ENCODE peak calls at places on chromosome 13, in five cellular contexts. G is upper lobe of right lung, R is GM23248, J is astrocyte of the spinal cord, Q is colonic mucosa. O is an unnamed sample.

GRCh38 chr13:28744091-28744536 is 25.3 kb upstream of the SLC46A3 start:
- DNase-seq in R (peak; percentile 66), G (no peak), Q (no peak), J (peak; percentile 76), O (no peak)

GRCh38 chr13:49690133-49690989 is 925 bp downstream of the EBPL start:
- DNase-seq in Q (peak; percentile 59), G (no peak), J (peak; percentile 61), R (peak; percentile 58), O (no peak)

GRCh38 chr13:109370486-109370885 is 415.9 kb downstream of the IRS2 start:
- DNase-seq in R (no peak), G (no peak), J (no peak), Q (no peak), O (no peak)

GRCh38 chr13:83941669-83942335 is 59.5 kb upstream of the SLITRK1 start:
- DNase-seq in Q (no peak), G (no peak), J (no peak), R (no peak), O (no peak)

GRCh38 chr13:19607523-19608078 is 25.9 kb upstream of the MPHOSPH8 start:
- DNase-seq in R (no peak), J (no peak), G (no peak), Q (no peak), O (no peak)

GRCh38 chr13:110699148-110700145 is 6.5 kb downstream of the CARS2 start:
- DNase-seq in G (no peak), J (no peak), R (no peak), Q (no peak), O (no peak)

GRCh38 chr13:101552797-101553196 is 100.3 kb downstream of the ITGBL1 start:
- DNase-seq in G (no peak), R (peak; percentile 83), J (peak; percentile 60), Q (no peak), O (no peak)

GRCh38 chr13:24865158-24865557 is 101.2 kb downstream of the RNF17 start:
- DNase-seq in G (no peak), Q (no peak), J (peak; percentile 6), R (peak; percentile 48), O (no peak)

GRCh38 chr13:109465151-109465550 is 321.2 kb downstream of the IRS2 start:
- DNase-seq in R (peak; percentile 20), J (no peak), Q (no peak), G (no peak), O (no peak)

GRCh38 chr13:38223093-38223492 is 126.6 kb upstream of the UFM1 start:
- DNase-seq in Q (no peak), G (no peak), R (peak; percentile 35), J (peak; percentile 36), O (no peak)

GRCh38 chr13:89701913-89702312 is 1645.6 kb upstream of the MIR17HG start:
- DNase-seq in R (no peak), G (no peak), J (no peak), Q (no peak), O (no peak)

GRCh38 chr13:98751397-98752110 is 918 bp downstream of the SLC15A1 start:
- DNase-seq in Q (no peak), R (peak; percentile 74), G (no peak), J (peak; percentile 13), O (no peak)

GRCh38 chr13:90891329-90891728 is 456.2 kb upstream of the MIR17HG start:
- DNase-seq in G (no peak), J (no peak), Q (no peak), R (no peak), O (no peak)

GRCh38 chr13:84445776-84446175 is 563.5 kb upstream of the SLITRK1 start:
- DNase-seq in Q (no peak), J (peak; percentile 25), R (peak; percentile 66), G (no peak), O (no peak)

GRCh38 chr13:39037880-39038568 is at the start of the genes NHLRC3 and PROSER1:
- DNase-seq in G (peak; percentile 95), Q (peak; percentile 91), R (peak; percentile 94), J (peak; percentile 94), O (peak; percentile 89)

GRCh38 chr13:109707044-109707794 is 79.2 kb downstream of the IRS2 start:
- DNase-seq in R (no peak), J (no peak), G (no peak), Q (peak; percentile 41), O (no peak)

GRCh38 chr13:100532836-100533435 is 55.7 kb downstream of the GGACT start:
- DNase-seq in J (no peak), R (no peak), Q (no peak), G (no peak), O (no peak)
- H3K4me3 ChIP-seq in J (no peak overlapping the region), R (no peak overlapping the region), Q (no peak overlapping the region), G (no peak overlapping the region), O (no peak overlapping the region)

GRCh38 chr13:87122551-87122950 is 548.6 kb upstream of the SLITRK5 start:
- DNase-seq in R (peak; percentile 76), G (no peak), J (peak; percentile 60), Q (no peak), O (no peak)

GRCh38 chr13:87123987-87124784 is 547.0 kb upstream of the SLITRK5 start:
- DNase-seq in Q (no peak), J (peak; percentile 99), R (peak; percentile 98), G (no peak), O (no peak)

GRCh38 chr13:87128006-87128405 is 543.2 kb upstream of the SLITRK5 start:
- DNase-seq in Q (no peak), J (no peak), R (peak; percentile 80), G (no peak), O (no peak)

GRCh38 chr13:87120476-87120875 is 550.7 kb upstream of the SLITRK5 start:
- DNase-seq in Q (no peak), G (no peak), R (peak; percentile 55), J (peak; percentile 32), O (no peak)

DNA sequence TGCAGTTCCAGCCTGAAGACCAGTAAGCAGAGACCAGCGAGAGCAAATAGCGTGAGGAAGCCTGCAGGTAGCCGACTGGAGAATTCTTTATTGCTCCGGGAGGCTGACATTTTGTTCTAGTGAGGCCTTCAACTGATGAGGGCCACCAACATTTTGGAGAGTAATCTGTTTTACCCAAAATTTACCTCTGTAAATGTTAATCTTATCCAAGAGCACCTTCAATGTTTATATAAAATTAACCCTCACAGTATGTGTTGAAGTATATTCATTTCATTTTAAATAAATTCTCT is 546.4 kb upstream of the SLITRK5 start:
- DNase-seq in G (no peak), Q (no peak), R (no peak), J (no peak), O (no peak)
- H3K4me3 ChIP-seq in G (no peak overlapping the region), Q (no peak overlapping the region), R (peak overlapping the region; percentile 9), J (no peak overlapping the region), O (no peak overlapping the region)

DNA sequence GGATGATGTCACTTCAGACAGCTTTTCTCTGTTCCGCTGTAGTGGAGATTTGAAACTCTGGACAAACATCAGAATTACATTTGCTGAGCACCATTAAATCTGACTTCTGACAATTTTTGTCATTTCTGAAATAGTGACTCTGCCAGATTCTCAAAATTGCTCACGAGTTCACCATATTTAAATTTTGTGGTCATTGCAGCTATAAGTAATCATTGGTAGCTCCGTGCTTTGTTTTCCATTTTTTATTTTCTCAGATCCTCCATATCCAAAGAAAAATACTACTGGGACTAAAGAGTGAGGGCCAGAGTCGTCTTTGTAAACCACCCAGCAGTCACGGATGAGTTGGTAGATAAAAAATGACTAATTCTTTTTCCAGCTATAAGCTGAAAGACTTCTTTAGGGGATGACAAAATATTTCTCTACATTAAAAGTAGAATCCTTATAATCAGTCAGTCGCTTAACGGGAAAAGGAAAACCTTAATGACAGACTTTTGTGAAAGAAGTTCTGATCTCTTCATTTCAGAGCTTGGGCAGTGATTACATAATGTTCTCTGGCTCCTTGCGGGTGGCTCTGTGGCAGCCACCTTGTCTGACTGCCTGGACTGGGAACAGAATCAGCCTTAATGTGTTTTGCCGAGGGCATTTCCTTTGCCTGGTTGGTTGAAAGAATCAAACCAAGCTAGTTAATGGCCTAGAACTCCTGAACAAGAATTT is 2.3 kb downstream of the ITM2B start:
- DNase-seq in R (peak; percentile 76), J (peak; percentile 44), Q (no peak), G (no peak), O (peak; percentile 58)
- H3K4me3 ChIP-seq in R (peak overlapping the region; percentile 91), J (peak overlapping the region; percentile 79), Q (peak overlapping the region; percentile 94), G (peak overlapping the region; percentile 99), O (no peak overlapping the region)

GRCh38 chr13:77918391-77919261 is at the start of gene EDNRB:
- DNase-seq in Q (peak; percentile 43), J (peak; percentile 43), G (peak; percentile 79), R (peak; percentile 62), O (no peak)

GRCh38 chr13:77916481-77916880 is 2.1 kb downstream of the EDNRB start:
- DNase-seq in G (no peak), Q (no peak), J (no peak), R (no peak), O (no peak)

GRCh38 chr13:77909827-77910226 is 8.8 kb downstream of the EDNRB start:
- DNase-seq in J (no peak), R (no peak), Q (no peak), G (no peak), O (no peak)

GRCh38 chr13:77919351-77920294 is 992 bp upstream of the EDNRB start:
- DNase-seq in J (peak; percentile 29), Q (peak; percentile 35), R (peak; percentile 55), G (peak; percentile 73), O (no peak)

GRCh38 chr13:77915676-77916075 is 3.0 kb downstream of the EDNRB start:
- DNase-seq in R (no peak), G (no peak), J (no peak), Q (no peak), O (no peak)
- H3K4me3 ChIP-seq in R (no peak overlapping the region), G (peak overlapping the region; percentile 68), J (no peak overlapping the region), Q (peak overlapping the region; percentile 31), O (no peak overlapping the region)

DNA sequence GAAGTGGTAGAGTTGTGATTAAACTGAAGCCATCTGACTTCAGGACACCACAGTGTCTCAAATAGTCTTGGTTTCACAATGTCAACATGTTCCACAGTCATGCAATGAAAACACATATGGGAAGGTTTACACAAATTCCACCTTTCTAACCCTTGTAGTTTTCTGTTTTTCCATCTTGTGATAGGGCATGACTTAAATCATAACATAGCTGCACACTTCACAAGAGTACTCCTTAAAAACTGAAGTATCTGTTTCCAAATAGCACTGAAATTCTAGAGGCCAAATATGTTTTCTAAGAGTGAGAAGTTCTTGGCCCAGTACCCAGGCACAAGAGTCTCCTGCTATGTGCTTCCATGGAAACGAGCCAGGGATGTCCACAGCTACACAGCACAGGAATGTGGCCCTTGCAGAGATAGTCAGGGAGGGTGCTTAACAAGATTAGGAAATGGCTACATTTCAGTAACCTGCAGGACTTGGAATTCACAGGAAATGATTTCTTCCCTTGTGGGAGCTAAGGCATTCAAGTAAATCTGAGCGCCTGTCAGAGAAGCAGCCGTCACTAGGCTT is 269.1 kb downstream of the NDFIP2 start:
- DNase-seq in J (peak; percentile 96), G (no peak), Q (no peak), R (peak; percentile 94), O (no peak)
- H3K4me3 ChIP-seq in J (no peak overlapping the region), G (no peak overlapping the region), Q (no peak overlapping the region), R (peak overlapping the region; percentile 13), O (no peak overlapping the region)

GRCh38 chr13:50990540-50991506 is 81.2 kb downstream of the RNASEH2B start:
- DNase-seq in J (peak; percentile 72), R (peak; percentile 87), G (no peak), Q (no peak), O (no peak)
- H3K4me3 ChIP-seq in J (peak overlapping the region; percentile 10), R (peak overlapping the region; percentile 61), G (no peak overlapping the region), Q (no peak overlapping the region), O (no peak overlapping the region)

O was measured in GM06990.